ENCODE peak calls at places on chromosome 21, in eight cellular contexts. L is ovary, V is SK-N-SH, J is suprapubic skin, I is transverse colon, Y is tibial nerve, U is H1, N is K562. P is an unnamed sample.

GRCh38 chr21:35011681-35012080 is 37.4 kb downstream of the RUNX1 start:
- DNase-seq in L (no peak), Y (no peak), J (no peak), I (no peak), N (no peak), V (no peak), U (no peak), P (no peak)

GRCh38 chr21:23968722-23969647 is 1638.3 kb downstream of the MRPL39 start:
- DNase-seq in L (no peak), V (peak; percentile 47), N (peak; percentile 53), J (no peak), U (peak; percentile 86), Y (peak; percentile 61), I (peak; percentile 45), P (peak; percentile 57)

GRCh38 chr21:38861989-38862683 is 56.4 kb downstream of the ETS2 start:
- DNase-seq in J (no peak), L (no peak), N (no peak), V (no peak), Y (no peak), U (no peak), I (no peak), P (no peak)

GRCh38 chr21:21122680-21123079 is 124.5 kb downstream of the NCAM2 start:
- DNase-seq in Y (no peak), I (no peak), U (no peak), L (no peak), V (no peak), N (no peak), J (no peak), P (no peak)

GRCh38 chr21:38273745-38274544 is 17.2 kb downstream of the KCNJ15 start:
- DNase-seq in I (no peak), Y (peak; percentile 23), U (no peak), L (no peak), N (no peak), J (no peak), V (no peak), P (no peak)

GRCh38 chr21:15277498-15277897 is 212.7 kb upstream of the NRIP1 start:
- DNase-seq in I (no peak), V (no peak), U (no peak), J (no peak), Y (no peak), L (no peak), N (no peak), P (no peak)

GRCh38 chr21:30269803-30270530 is 12.8 kb downstream of the KRTAP24-1 start:
- DNase-seq in N (no peak), L (no peak), I (no peak), Y (no peak), V (no peak), U (no peak), J (no peak), P (no peak)

GRCh38 chr21:14687277-14687642 is 141.1 kb upstream of the SAMSN1 start:
- DNase-seq in J (no peak), Y (no peak), L (no peak), N (no peak), V (no peak), I (no peak), U (no peak), P (no peak)

GRCh38 chr21:39441502-39442475 is 3.8 kb downstream of the LCA5L start:
- DNase-seq in Y (no peak), I (no peak), V (peak; percentile 59), N (peak; percentile 70), J (no peak), U (no peak), L (no peak), P (no peak)

GRCh38 chr21:31326478-31327247 is 17.4 kb downstream of the TIAM1 start:
- DNase-seq in U (no peak), N (no peak), L (no peak), I (peak; percentile 18), V (no peak), J (no peak), Y (no peak), P (no peak)

GRCh38 chr21:14825405-14826032 is 239.3 kb downstream of the NRIP1 start:
- DNase-seq in Y (no peak), V (no peak), U (no peak), I (no peak), J (no peak), N (no peak), L (no peak), P (no peak)

GRCh38 chr21:34886554-34887385 is 162.3 kb downstream of the RUNX1 start:
- DNase-seq in N (peak; percentile 44), J (no peak), L (peak; percentile 55), V (peak; percentile 54), U (peak; percentile 66), I (peak; percentile 37), Y (no peak), P (no peak)

GRCh38 chr21:29825936-29826335 is 113.9 kb downstream of the GRIK1 start:
- DNase-seq in U (no peak), L (no peak), I (no peak), N (no peak), Y (no peak), J (no peak), V (no peak), P (no peak)

GRCh38 chr21:35316933-35317332 is 267.8 kb upstream of the RUNX1 start:
- DNase-seq in L (no peak), J (no peak), N (no peak), U (no peak), I (no peak), Y (no peak), V (peak; percentile 15), P (no peak)

GRCh38 chr21:15688016-15688415 is 41.8 kb upstream of the USP25 start:
- DNase-seq in V (no peak), J (no peak), I (no peak), N (no peak), L (no peak), U (no peak), Y (no peak), P (no peak)

GRCh38 chr21:33053986-33054385 is 16.0 kb upstream of the OLIG1 start:
- DNase-seq in V (no peak), Y (no peak), J (no peak), N (no peak), I (no peak), L (no peak), U (no peak), P (no peak)

GRCh38 chr21:34967509-34968289 is 81.4 kb downstream of the RUNX1 start:
- DNase-seq in V (no peak), Y (no peak), J (no peak), N (peak; percentile 37), L (no peak), U (no peak), I (no peak), P (no peak)

DNA sequence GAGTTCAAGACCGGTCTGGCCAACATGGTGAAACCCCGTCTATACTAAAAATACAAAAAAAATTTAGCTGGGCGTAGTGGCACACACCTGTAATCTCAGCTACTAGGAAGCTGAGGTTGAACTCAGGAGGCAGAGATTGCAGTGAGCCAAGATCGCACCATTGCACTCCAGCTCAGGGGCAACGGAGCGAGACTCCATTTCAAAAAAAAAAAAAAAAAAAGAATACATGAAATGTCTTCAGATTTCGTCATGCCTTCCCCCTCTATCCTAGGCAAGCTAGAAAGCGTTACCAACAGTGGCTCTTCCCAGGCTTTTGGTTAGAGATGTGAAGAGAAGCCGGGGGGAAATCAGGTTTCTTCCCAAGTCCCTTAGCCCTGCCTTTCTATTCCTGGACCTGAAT is 3.6 kb downstream of the TFF1 start:
- DNase-seq in V (no peak), N (no peak), U (no peak), J (no peak), L (no peak), Y (no peak), I (no peak), P (no peak)
- H3K4me3 ChIP-seq in V (no peak overlapping the region), N (no peak overlapping the region), U (no peak overlapping the region), J (no peak overlapping the region), L (no peak overlapping the region), Y (no peak overlapping the region), I (no peak overlapping the region), P (no peak overlapping the region)

GRCh38 chr21:44528634-44528995 is 11.4 kb downstream of the KRTAP10-1 start:
- DNase-seq in L (no peak), J (no peak), N (no peak), I (no peak), U (no peak), Y (no peak), V (no peak), P (no peak)
- H3K27me3 ChIP-seq in L (no peaks in the 10 kb centered on the region), J (peaks cover 16% of the 10 kb centered on the region), N (peaks cover 44% of the 10 kb centered on the region), I (no peaks in the 10 kb centered on the region), U (no peaks in the 10 kb centered on the region), Y (no peaks in the 10 kb centered on the region), V (peaks cover 32% of the 10 kb centered on the region), P (no peaks in the 10 kb centered on the region)

GRCh38 chr21:42971897-42972275 is 2.5 kb upstream of the PKNOX1 start:
- DNase-seq in Y (no peak), V (no peak), J (no peak), L (no peak), I (no peak), N (peak; percentile 64), U (no peak), P (peak; percentile 29)

GRCh38 chr21:42969193-42969600 is 5.2 kb upstream of the PKNOX1 start:
- DNase-seq in U (no peak), N (peak; percentile 31), J (no peak), V (no peak), I (no peak), L (no peak), Y (no peak), P (no peak)

GRCh38 chr21:42973991-42974831 is at the start of gene PKNOX1:
- DNase-seq in I (peak; percentile 99), J (peak; percentile 99), U (peak; percentile 98), V (peak; percentile 98), Y (peak; percentile 95), L (peak; percentile 99), N (peak; percentile 98), P (peak; percentile 100)

GRCh38 chr21:42973309-42973990 is 912 bp upstream of the PKNOX1 start:
- DNase-seq in J (no peak), L (peak; percentile 55), U (no peak), V (no peak), Y (peak; percentile 17), N (peak; percentile 48), I (no peak), P (no peak)

GRCh38 chr21:42970946-42971653 is 3.3 kb upstream of the PKNOX1 start:
- DNase-seq in I (no peak), L (no peak), J (no peak), N (no peak), U (no peak), Y (no peak), V (no peak), P (no peak)
- TF ChIP-seq EP300 in I (no peak), L (no peak), J (no peak), N (no peak), U (no peak), Y (no peak), V (no peak), P (no peak)

GRCh38 chr21:46554431-46555224 is 50.3 kb downstream of the S100B start:
- DNase-seq in V (no peak), L (no peak), Y (no peak), N (no peak), U (peak; percentile 39), J (peak; percentile 69), I (no peak), P (peak; percentile 25)

GRCh38 chr21:46551636-46552241 is 53.1 kb downstream of the S100B start:
- DNase-seq in U (peak; percentile 44), V (no peak), I (no peak), N (no peak), L (no peak), J (no peak), Y (no peak), P (peak; percentile 29)

GRCh38 chr21:46553993-46554392 is 50.9 kb downstream of the S100B start:
- DNase-seq in V (no peak), U (no peak), Y (no peak), I (no peak), J (no peak), L (no peak), N (no peak), P (no peak)

GRCh38 chr21:46552274-46552673 is 52.6 kb downstream of the S100B start:
- DNase-seq in J (no peak), Y (no peak), L (no peak), I (no peak), U (no peak), N (no peak), V (no peak), P (no peak)

GRCh38 chr21:46552865-46553379 is 52.0 kb downstream of the S100B start:
- DNase-seq in U (no peak), Y (no peak), L (no peak), N (no peak), J (no peak), I (no peak), V (no peak), P (peak; percentile 21)
- H3K4me3 ChIP-seq in U (no peak overlapping the region), Y (no peak overlapping the region), L (no peak overlapping the region), N (no peak overlapping the region), J (no peak overlapping the region), I (no peak overlapping the region), V (no peak overlapping the region), P (no peak overlapping the region)